ENCODE peak calls at places on chromosomes 11 and 22, in nine cellular contexts. One of them, this sample, is unnamed.

GRCh38 chr11:8389034-8389996 is 125.6 kb upstream of the LMO1 start:
- DNase-seq in fibroblast of villous mesenchyme: no peak
- DNase-seq in GM19239: no peak
- DNase-seq in mucosa of gallbladder: peak; percentile 29
- DNase-seq in OCI-M1: peak; percentile 14
- DNase-seq in NCI-H460: no peak
- DNase-seq in lung microvascular endothelial cell: no peak
- DNase-seq in astrocyte of the spinal cord: peak; percentile 37
- DNase-seq in fibroblast of mammary gland: no peak
- DNase-seq in this sample: peak; percentile 11

GRCh38 chr11:119319702-119320592 is 3.0 kb upstream of the MCAM start:
- DNase-seq in astrocyte of the spinal cord: no peak
- DNase-seq in lung microvascular endothelial cell: peak; percentile 85
- DNase-seq in OCI-M1: no peak
- DNase-seq in GM19239: no peak
- DNase-seq in NCI-H460: no peak
- DNase-seq in fibroblast of mammary gland: no peak
- DNase-seq in fibroblast of villous mesenchyme: no peak
- DNase-seq in mucosa of gallbladder: no peak
- DNase-seq in this sample: peak; percentile 13

GRCh38 chr11:96006016-96006415 is 82.1 kb upstream of the MTMR2 start:
- DNase-seq in fibroblast of villous mesenchyme: peak; percentile 68
- DNase-seq in mucosa of gallbladder: no peak
- DNase-seq in fibroblast of mammary gland: no peak
- DNase-seq in astrocyte of the spinal cord: no peak
- DNase-seq in NCI-H460: no peak
- DNase-seq in lung microvascular endothelial cell: no peak
- DNase-seq in GM19239: no peak
- DNase-seq in OCI-M1: no peak
- DNase-seq in this sample: no peak

GRCh38 chr11:66347425-66348276 is at the start of gene B4GAT1:
- DNase-seq in lung microvascular endothelial cell: peak; percentile 93
- DNase-seq in mucosa of gallbladder: peak; percentile 89
- DNase-seq in fibroblast of mammary gland: peak; percentile 92
- DNase-seq in OCI-M1: peak; percentile 92
- DNase-seq in NCI-H460: peak; percentile 85
- DNase-seq in fibroblast of villous mesenchyme: peak; percentile 92
- DNase-seq in astrocyte of the spinal cord: peak; percentile 93
- DNase-seq in GM19239: no peak
- DNase-seq in this sample: peak; percentile 83

GRCh38 chr22:45284705-45285305 is at the start of gene UPK3A:
- DNase-seq in astrocyte of the spinal cord: no peak
- DNase-seq in fibroblast of mammary gland: no peak
- DNase-seq in mucosa of gallbladder: peak; percentile 76
- DNase-seq in lung microvascular endothelial cell: no peak
- DNase-seq in fibroblast of villous mesenchyme: no peak
- DNase-seq in OCI-M1: no peak
- DNase-seq in GM19239: no peak
- DNase-seq in NCI-H460: peak; percentile 24
- DNase-seq in this sample: no peak

GRCh38 chr11:130051077-130051476 is 18.6 kb upstream of the APLP2 start:
- DNase-seq in OCI-M1: peak; percentile 87
- DNase-seq in GM19239: no peak
- DNase-seq in NCI-H460: no peak
- DNase-seq in fibroblast of mammary gland: peak; percentile 63
- DNase-seq in astrocyte of the spinal cord: no peak
- DNase-seq in lung microvascular endothelial cell: no peak
- DNase-seq in mucosa of gallbladder: no peak
- DNase-seq in fibroblast of villous mesenchyme: peak; percentile 51
- DNase-seq in this sample: no peak

GRCh38 chr11:5626191-5626590 is 1.4 kb downstream of the TRIM34 start:
- DNase-seq in lung microvascular endothelial cell: no peak
- DNase-seq in fibroblast of mammary gland: peak; percentile 49
- DNase-seq in OCI-M1: no peak
- DNase-seq in astrocyte of the spinal cord: no peak
- DNase-seq in mucosa of gallbladder: no peak
- DNase-seq in NCI-H460: no peak
- DNase-seq in GM19239: no peak
- DNase-seq in fibroblast of villous mesenchyme: peak; percentile 36
- DNase-seq in this sample: no peak

GRCh38 chr11:116162541-116163230 is 610.1 kb downstream of the BUD13 start:
- DNase-seq in astrocyte of the spinal cord: no peak
- DNase-seq in lung microvascular endothelial cell: peak; percentile 53
- DNase-seq in fibroblast of mammary gland: no peak
- DNase-seq in fibroblast of villous mesenchyme: no peak
- DNase-seq in NCI-H460: no peak
- DNase-seq in GM19239: no peak
- DNase-seq in OCI-M1: no peak
- DNase-seq in mucosa of gallbladder: no peak
- DNase-seq in this sample: peak; percentile 26

GRCh38 chr11:82663535-82663934 is 70.1 kb downstream of the FAM181B start:
- DNase-seq in NCI-H460: no peak
- DNase-seq in fibroblast of mammary gland: no peak
- DNase-seq in mucosa of gallbladder: no peak
- DNase-seq in OCI-M1: no peak
- DNase-seq in fibroblast of villous mesenchyme: no peak
- DNase-seq in lung microvascular endothelial cell: no peak
- DNase-seq in GM19239: no peak
- DNase-seq in astrocyte of the spinal cord: no peak
- DNase-seq in this sample: no peak

GRCh38 chr11:33344611-33345010 is 87.4 kb downstream of the HIPK3 start:
- DNase-seq in lung microvascular endothelial cell: no peak
- DNase-seq in fibroblast of mammary gland: peak; percentile 24
- DNase-seq in fibroblast of villous mesenchyme: no peak
- DNase-seq in NCI-H460: no peak
- DNase-seq in OCI-M1: peak; percentile 46
- DNase-seq in mucosa of gallbladder: no peak
- DNase-seq in astrocyte of the spinal cord: peak; percentile 22
- DNase-seq in GM19239: no peak
- DNase-seq in this sample: peak; percentile 8

GRCh38 chr22:31604137-31604705 is 57.8 kb downstream of the PISD start:
- DNase-seq in NCI-H460: no peak
- DNase-seq in mucosa of gallbladder: no peak
- DNase-seq in OCI-M1: no peak
- DNase-seq in fibroblast of mammary gland: no peak
- DNase-seq in GM19239: no peak
- DNase-seq in fibroblast of villous mesenchyme: no peak
- DNase-seq in astrocyte of the spinal cord: no peak
- DNase-seq in lung microvascular endothelial cell: no peak
- DNase-seq in this sample: no peak

This sample was measured in RPMI7951.